ENCODE peak calls at places on chromosomes 4 and X, in ten cellular contexts. Q is fibroblast of lung, S is lower lobe of right lung, P is IMR-90, K is neural progenitor cell, U is DND-41, L is uterus, H is tibial nerve, J is PC-9, W is pancreas. V is an unnamed sample.

GRCh38 chrX:39018526-39018925 is 217.3 kb downstream of the MID1IP1 start:
- DNase-seq in J (no peak), L (no peak), P (no peak), W (no peak), S (no peak), Q (no peak), H (no peak), U (no peak), K (no peak), V (no peak)

GRCh38 chr4:76744253-76744921 is 153.6 kb downstream of the SOWAHB start:
- DNase-seq in U (no peak), P (peak), W (no peak), S (no peak), J (peak), K (no peak), L (no peak), Q (peak), H (no peak), V (no peak)

GRCh38 chr4:46819095-46819494 is 90.0 kb downstream of the COX7B2 start:
- DNase-seq in U (no peak), W (no peak), P (no peak), L (no peak), Q (no peak), S (no peak), J (no peak), K (no peak), H (no peak), V (no peak)

GRCh38 chrX:106902684-106903083 is 457 bp downstream of the RIPPLY1 start:
- DNase-seq in H (no peak), L (no peak), K (no peak), Q (no peak), U (no peak), W (no peak), P (no peak), S (no peak), J (no peak), V (peak)

GRCh38 chr4:101500742-101501141 is 153.4 kb upstream of the PPP3CA start:
- DNase-seq in L (no peak), P (no peak), W (no peak), U (no peak), K (no peak), H (no peak), Q (no peak), J (no peak), S (no peak), V (no peak)

GRCh38 chr4:187478292-187479205 is 517.0 kb upstream of the ZFP42 start:
- DNase-seq in W (no peak), U (no peak), H (no peak), Q (peak), P (peak), L (no peak), J (no peak), S (no peak), K (no peak), V (no peak)

GRCh38 chr4:109977854-109978501 is 65.3 kb downstream of the EGF start:
- DNase-seq in U (no peak), L (no peak), P (peak), W (no peak), J (no peak), S (no peak), K (peak), H (no peak), Q (peak), V (no peak)

GRCh38 chr4:173415885-173416658 is 17.2 kb upstream of the SCRG1 start:
- DNase-seq in J (peak), W (no peak), L (peak), H (peak), P (no peak), U (no peak), Q (no peak), S (peak), K (no peak), V (no peak)

GRCh38 chrX:108439434-108439883 is at the start of gene COL4A5:
- DNase-seq in W (no peak), H (no peak), P (peak), Q (peak), J (peak), K (peak), U (no peak), S (peak), L (peak), V (no peak)

GRCh38 chr4:87806520-87806919 is 7.2 kb downstream of the IBSP start:
- DNase-seq in U (no peak), J (no peak), L (no peak), P (peak), H (no peak), K (no peak), Q (peak), W (no peak), S (no peak), V (no peak)

GRCh38 chrX:136752796-136753195 is 27.9 kb downstream of the ARHGEF6 start:
- DNase-seq in L (no peak), P (peak), K (no peak), J (no peak), W (no peak), U (no peak), S (no peak), H (no peak), Q (peak), V (no peak)

GRCh38 chr4:110195561-110196205 is 2.7 kb downstream of the ELOVL6 start:
- DNase-seq in U (peak), Q (no peak), L (no peak), J (no peak), S (no peak), K (no peak), P (peak), W (no peak), H (no peak), V (no peak)

GRCh38 chr4:30938956-30939528 is 218.9 kb downstream of the PCDH7 start:
- DNase-seq in Q (no peak), L (no peak), J (no peak), H (no peak), K (no peak), W (no peak), S (no peak), P (no peak), U (no peak), V (no peak)

GRCh38 chr4:116870667-116871066 is 214.7 kb downstream of the TRAM1L1 start:
- DNase-seq in S (no peak), J (no peak), U (no peak), L (no peak), Q (no peak), W (no peak), H (no peak), P (no peak), K (peak), V (no peak)

GRCh38 chr4:187814737-187815465 is 180.7 kb upstream of the ZFP42 start:
- DNase-seq in S (no peak), H (no peak), K (no peak), U (no peak), Q (peak), J (peak), P (peak), W (no peak), L (peak), V (no peak)

GRCh38 chr4:2186133-2186864 is 55.6 kb downstream of the HAUS3 start:
- DNase-seq in U (no peak), W (no peak), P (peak), Q (peak), H (no peak), S (no peak), K (peak), J (peak), L (no peak), V (peak)

GRCh38 chr4:171983935-171984805 is 171.0 kb downstream of the GALNTL6 start:
- DNase-seq in W (no peak), J (no peak), H (no peak), S (no peak), Q (peak), K (no peak), L (no peak), U (no peak), P (no peak), V (no peak)

GRCh38 chr4:126591583-126591982 is 1041.2 kb upstream of the INTU start:
- DNase-seq in W (no peak), L (no peak), H (no peak), U (no peak), Q (peak), S (no peak), K (no peak), J (no peak), P (peak), V (no peak)

DNA sequence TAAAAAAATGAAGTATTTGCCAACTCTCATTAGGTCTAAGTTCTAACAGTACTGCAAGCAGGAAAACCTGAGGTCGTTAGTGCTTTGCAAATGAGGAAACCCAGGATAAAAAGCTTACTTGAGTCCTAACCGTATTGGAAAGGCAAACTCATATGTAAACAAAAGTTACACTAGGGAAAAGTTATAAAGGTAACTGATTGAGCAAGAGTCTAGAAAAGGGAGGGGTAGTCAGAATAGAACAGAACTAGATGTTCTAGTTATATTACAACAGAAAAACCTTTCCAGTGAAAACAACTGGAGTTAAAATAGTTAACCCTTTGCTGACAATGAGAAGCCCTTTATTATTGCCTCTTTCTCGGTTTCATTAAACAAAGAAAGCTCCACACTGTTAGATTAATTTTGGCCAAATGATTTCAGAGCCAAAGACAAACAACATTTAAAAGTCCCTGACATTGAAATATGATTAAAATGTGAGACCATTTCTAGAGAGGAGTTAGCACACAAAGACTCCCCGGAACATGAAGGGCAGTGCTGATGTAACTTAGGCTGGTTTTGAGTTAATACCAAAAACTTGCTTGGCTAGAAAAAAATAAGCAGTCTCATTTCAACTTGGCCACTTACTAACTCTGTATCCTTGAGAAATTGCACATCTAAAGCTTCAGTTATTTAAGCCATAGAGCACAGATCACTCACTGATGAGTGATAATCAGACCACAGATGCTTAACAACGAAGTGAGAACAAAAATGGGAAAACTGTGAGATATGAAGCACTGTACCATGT is 66.2 kb upstream of the MAOA start:
- DNase-seq in L (no peak), P (no peak), W (no peak), J (no peak), Q (no peak), K (no peak), S (no peak), U (no peak), H (no peak), V (no peak)
- H3K27ac ChIP-seq in L (peak), P (no peak), W (peak), J (peak), Q (no peak), K (no peak), S (peak), U (no peak), H (peak), V (no peak)

DNA sequence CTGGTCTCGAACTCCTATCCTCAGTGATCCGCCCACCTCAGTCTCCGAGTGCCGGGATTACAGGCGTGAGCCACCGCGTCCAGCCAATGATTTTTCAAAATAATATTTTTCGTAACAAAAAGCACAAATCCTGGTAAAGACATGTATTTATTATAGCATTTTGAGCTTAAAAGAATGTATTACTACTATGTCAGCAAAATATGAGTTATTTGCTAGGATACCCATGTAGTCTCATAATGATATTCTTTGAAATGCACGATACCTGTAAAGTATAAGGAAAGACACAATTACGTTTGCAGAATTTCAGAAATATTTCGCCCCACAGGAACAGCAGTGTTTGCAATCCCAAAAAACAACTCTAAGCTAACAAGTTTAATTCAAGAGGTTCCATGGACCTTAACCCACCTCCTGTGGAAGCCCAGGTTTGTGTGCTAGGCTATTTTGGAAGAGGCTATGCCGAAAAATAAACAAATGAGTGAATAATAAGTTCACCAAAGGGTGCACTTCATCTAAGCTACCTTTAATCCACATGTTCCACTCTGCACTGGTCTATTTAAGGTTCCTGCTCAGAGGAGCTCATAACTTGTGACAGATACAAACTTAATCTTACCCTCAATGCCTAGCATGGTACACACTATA is 5.2 kb downstream of the FRYL start:
- DNase-seq in Q (no peak), P (no peak), J (no peak), L (no peak), H (no peak), W (no peak), U (no peak), K (no peak), S (no peak), V (no peak)
- H3K27ac ChIP-seq in Q (no peak), P (no peak), J (no peak), L (no peak), H (peak), W (no peak), U (no peak), K (peak), S (no peak), V (peak)

GRCh38 chr4:15402146-15402545 is 25.7 kb upstream of the C1QTNF7 start:
- DNase-seq in Q (peak), S (no peak), H (no peak), W (no peak), L (no peak), P (peak), J (no peak), K (no peak), U (no peak), V (no peak)
- H3K27ac ChIP-seq in Q (peak), S (peak), H (peak), W (no peak), L (peak), P (peak), J (no peak), K (no peak), U (peak), V (no peak)

GRCh38 chr4:21514022-21514421 is 434.6 kb downstream of the KCNIP4 start:
- DNase-seq in Q (no peak), W (no peak), S (no peak), J (no peak), P (no peak), K (no peak), U (no peak), L (no peak), H (no peak), V (no peak)
- H3K27ac ChIP-seq in Q (no peak), W (no peak), S (no peak), J (no peak), P (no peak), K (no peak), U (no peak), L (no peak), H (no peak), V (no peak)

V was measured in WERI-Rb-1.